ENCODE peak calls at places on chromosomes 12 and 14, in ten cellular contexts. A is pancreas, M is ovary, G is keratinocyte, H is fibroblast of the aortic adventitia, R is sigmoid colon, F is fibroblast of lung, V is fibroblast of mammary gland, X is foreskin fibroblast, T is ascending aorta. B is an unnamed sample.

GRCh38 chr12:103495158-103495782 is 498 bp downstream of the C12orf42 start:
- DNase-seq in R (no peak), V (no peak), A (peak; percentile 68), X (peak; percentile 8), F (no peak), M (no peak), H (no peak), T (no peak), G (no peak), B (no peak)

GRCh38 chr12:14993537-14994266 is 20.9 kb downstream of the PDE6H start:
- DNase-seq in V (peak; percentile 55), A (no peak), H (peak; percentile 68), T (no peak), F (peak; percentile 73), R (no peak), X (peak; percentile 76), M (no peak), G (no peak), B (peak; percentile 72)

GRCh38 chr12:21073129-21073528 is 57.9 kb upstream of the SLCO1B1 start:
- DNase-seq in V (no peak), F (peak; percentile 3), T (no peak), X (no peak), M (no peak), R (no peak), G (no peak), H (no peak), A (no peak), B (no peak)

GRCh38 chr14:31930070-31930469 is 147.0 kb upstream of the ARHGAP5 start:
- DNase-seq in M (no peak), V (no peak), X (no peak), R (no peak), F (no peak), H (no peak), T (no peak), G (no peak), A (no peak), B (no peak)

GRCh38 chr12:64631197-64631596 is 20.9 kb downstream of the RASSF3 start:
- DNase-seq in G (no peak), H (no peak), R (no peak), F (no peak), M (no peak), T (no peak), V (no peak), X (no peak), A (no peak), B (no peak)

GRCh38 chr12:76158518-76159321 is 74.2 kb upstream of the NAP1L1 start:
- DNase-seq in T (no peak), R (peak; percentile 62), F (peak; percentile 80), X (peak; percentile 84), V (peak; percentile 90), H (peak; percentile 83), A (no peak), M (no peak), G (peak; percentile 35), B (peak; percentile 83)

GRCh38 chr14:30805284-30805683 is 69.1 kb upstream of the COCH start:
- DNase-seq in F (no peak), M (no peak), H (no peak), A (no peak), G (no peak), T (no peak), V (no peak), X (no peak), R (no peak), B (no peak)

GRCh38 chr12:130480887-130481286 is 143.2 kb downstream of the PIWIL1 start:
- DNase-seq in A (no peak), R (no peak), X (no peak), V (no peak), G (no peak), H (no peak), T (no peak), M (no peak), F (no peak), B (no peak)

GRCh38 chr14:76918751-76919421 is 92.7 kb downstream of the LRRC74A start:
- DNase-seq in M (peak; percentile 98), H (peak; percentile 99), V (peak; percentile 98), F (peak; percentile 99), R (peak; percentile 99), A (peak; percentile 96), T (peak; percentile 91), G (peak; percentile 97), X (peak; percentile 100), B (peak; percentile 96)

GRCh38 chr14:94839346-94839745 is 69.4 kb upstream of the GSC start:
- DNase-seq in M (no peak), H (no peak), R (no peak), G (no peak), V (no peak), F (no peak), A (no peak), X (no peak), T (no peak), B (no peak)

GRCh38 chr12:64737539-64737938 is 21.7 kb downstream of the GNS start:
- DNase-seq in H (no peak), V (no peak), F (no peak), M (no peak), A (no peak), G (no peak), R (no peak), T (no peak), X (no peak), B (no peak)

GRCh38 chr12:92445253-92446081 is 257.3 kb upstream of the PLEKHG7 start:
- DNase-seq in M (no peak), G (no peak), A (no peak), V (peak; percentile 13), X (no peak), R (no peak), T (no peak), H (peak; percentile 46), F (no peak), B (no peak)

DNA sequence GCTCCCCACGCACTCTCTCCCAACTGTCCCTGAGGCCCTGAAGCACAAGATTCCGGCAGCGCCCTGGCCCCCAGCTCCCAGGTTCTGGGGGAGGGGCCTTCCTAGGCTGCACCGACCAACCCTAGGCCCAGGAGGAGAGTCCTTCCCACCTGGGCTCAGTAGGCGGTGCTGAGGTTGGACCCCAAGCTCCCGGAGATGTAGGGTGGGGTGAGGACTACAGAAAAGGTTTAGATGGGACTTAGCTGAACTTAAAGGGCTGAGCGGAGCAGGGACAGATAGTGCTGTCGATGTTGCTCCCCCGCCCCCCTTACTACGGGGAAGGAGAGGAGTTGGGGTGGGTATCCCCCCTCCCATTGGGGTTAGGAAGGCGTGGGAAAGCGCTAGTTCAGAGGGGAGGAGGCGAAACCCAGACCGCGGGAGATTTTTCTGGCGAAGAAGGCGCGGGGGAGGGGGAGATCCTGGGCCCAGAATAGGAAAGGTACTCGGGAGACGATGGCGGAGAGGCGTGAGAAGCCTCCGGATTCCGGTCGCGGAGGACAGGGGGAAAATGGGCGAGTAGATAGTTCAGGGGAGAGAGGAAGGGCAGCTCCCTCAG is 4.2 kb upstream of the BAZ2A start:
- DNase-seq in T (no peak), M (peak; percentile 63), A (peak; percentile 84), R (no peak), F (no peak), X (peak; percentile 47), G (no peak), V (no peak), H (no peak), B (peak; percentile 18)
- TF ChIP-seq CTCF in T (no peak), M (no peak), A (no peak), R (no peak), F (no peak), X (no peak), G (no peak), V (no peak), H (no peak), B (no peak)

GRCh38 chr12:120846721-120847120 is 57.4 kb downstream of the SPPL3 start:
- DNase-seq in V (no peak), X (no peak), M (no peak), F (peak; percentile 27), H (peak; percentile 33), R (no peak), A (no peak), G (no peak), T (no peak), B (peak; percentile 17)

GRCh38 chr12:120843472-120843871 is 60.7 kb downstream of the SPPL3 start:
- DNase-seq in A (no peak), T (no peak), H (no peak), F (no peak), V (no peak), M (no peak), G (no peak), R (no peak), X (no peak), B (peak; percentile 12)

GRCh38 chr12:120844297-120844696 is 59.9 kb downstream of the SPPL3 start:
- DNase-seq in H (no peak), A (no peak), V (no peak), M (no peak), X (no peak), G (no peak), F (no peak), T (no peak), R (no peak), B (no peak)

GRCh38 chr12:120845696-120846095 is 58.5 kb downstream of the SPPL3 start:
- DNase-seq in H (no peak), A (no peak), V (no peak), F (no peak), M (no peak), T (no peak), X (no peak), G (no peak), R (no peak), B (no peak)

GRCh38 chr12:120844768-120845449 is 59.2 kb downstream of the SPPL3 start:
- DNase-seq in A (no peak), G (no peak), F (no peak), V (no peak), T (no peak), X (peak; percentile 23), H (no peak), R (no peak), M (no peak), B (no peak)
- H3K4me3 ChIP-seq in A (no peak overlapping the region), G (no peak overlapping the region), F (no peak overlapping the region), V (no peak overlapping the region), T (no peak overlapping the region), X (no peak overlapping the region), H (no peak overlapping the region), R (no peak overlapping the region), M (no peak overlapping the region), B (no peak overlapping the region)

GRCh38 chr14:23727566-23728335 is 91.6 kb downstream of the DHRS2 start:
- DNase-seq in R (no peak), V (peak; percentile 43), G (peak; percentile 23), H (peak; percentile 51), X (peak; percentile 52), A (no peak), T (no peak), F (peak; percentile 18), M (no peak), B (peak; percentile 56)
- TF ChIP-seq CTCF in R (no peak), V (peak; percentile 34), G (peak; percentile 45), H (peak; percentile 27), X (peak; percentile 19), A (peak; percentile 21), T (no peak), F (no peak), M (no peak), B (peak; percentile 60)

DNA sequence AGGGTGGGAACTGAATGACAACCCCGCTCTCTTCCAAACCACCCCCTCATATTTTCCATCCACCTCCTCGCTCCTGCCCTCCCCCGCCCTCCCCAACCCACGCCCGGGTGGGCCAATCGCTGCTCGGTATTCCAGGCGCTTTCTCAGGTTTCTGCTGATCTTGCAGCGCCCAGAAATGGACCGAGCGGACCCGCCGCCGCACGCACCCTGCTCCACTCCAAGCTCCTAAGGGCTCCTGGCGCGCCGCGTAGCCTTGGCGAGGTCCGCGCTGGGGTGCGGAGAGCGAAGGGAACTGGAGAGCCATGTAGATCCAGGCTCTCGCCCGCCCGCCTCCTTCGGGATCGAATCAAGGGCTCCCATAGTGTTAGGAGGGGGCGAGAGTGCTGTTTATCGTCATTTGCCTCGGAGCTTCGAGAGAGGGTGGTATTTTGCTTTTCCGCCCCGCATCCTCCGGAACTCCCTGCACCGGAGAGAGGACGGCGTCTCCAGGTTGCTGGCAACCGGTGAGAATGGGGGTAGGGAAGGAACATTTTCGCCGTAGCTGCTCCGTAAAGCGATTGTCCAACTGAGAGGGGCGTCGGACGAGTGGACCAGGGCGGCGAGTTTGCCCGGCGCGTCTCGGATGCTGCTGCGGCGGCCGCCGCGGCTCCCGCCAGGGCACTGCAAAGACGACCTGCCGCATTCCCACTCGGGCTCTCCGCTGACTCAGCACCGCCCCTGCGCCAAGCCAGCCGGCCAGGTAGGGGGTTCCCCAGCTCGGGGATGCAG is at the start of gene KCNA1:
- DNase-seq in V (peak; percentile 12), X (peak; percentile 41), R (peak; percentile 70), F (peak; percentile 38), G (no peak), T (no peak), H (peak; percentile 7), A (peak; percentile 68), M (no peak), B (no peak)
- H3K4me3 ChIP-seq in V (peak within 1 kb of the TSS; percentile 21), X (peak within 1 kb of the TSS; percentile 17), R (peak within 1 kb of the TSS; percentile 40), F (no peak within 1 kb of the TSS), G (no peak within 1 kb of the TSS), T (peak within 1 kb of the TSS; percentile 51), H (peak within 1 kb of the TSS; percentile 37), A (peak within 1 kb of the TSS; percentile 31), M (peak within 1 kb of the TSS; percentile 29), B (peak within 1 kb of the TSS; percentile 3)